ENCODE peak calls at places on chromosomes 13 and 19, in four cellular contexts. Z is AG08396, J is mucosa of gallbladder, V is progenitor cell of endocrine pancreas. P is an unnamed sample.

GRCh38 chr13:26618726-26619125 is 61.2 kb downstream of the WASF3 start:
- DNase-seq in Z (no peak), J (no peak), V (no peak), P (no peak)

GRCh38 chr19:33720691-33721682 is 75.7 kb upstream of the KCTD15 start:
- DNase-seq in J (no peak), Z (peak), V (no peak), P (no peak)

GRCh38 chr19:3073159-3073563 is 10.9 kb upstream of the TLE5 start:
- DNase-seq in V (no peak), Z (peak), J (no peak), P (no peak)

GRCh38 chr19:798415-799075 is 1.3 kb downstream of the PTBP1 start:
- DNase-seq in Z (peak), J (peak), V (no peak), P (no peak)

GRCh38 chr19:19582471-19582870 is 36.0 kb downstream of the PBX4 start:
- DNase-seq in V (no peak), Z (no peak), J (no peak), P (no peak)

GRCh38 chr19:1400281-1401137 is 833 bp downstream of the GAMT start:
- DNase-seq in V (no peak), Z (peak), J (no peak), P (peak)

GRCh38 chr13:70964124-70964523 is 855.9 kb upstream of the KLHL1 start:
- DNase-seq in V (no peak), Z (no peak), J (no peak), P (no peak)

GRCh38 chr13:85631801-85632200 is 167.4 kb downstream of the SLITRK6 start:
- DNase-seq in V (no peak), J (no peak), Z (no peak), P (no peak)

GRCh38 chr19:31220540-31220939 is 128.7 kb downstream of the TSHZ3 start:
- DNase-seq in Z (no peak), J (no peak), V (no peak), P (no peak)

GRCh38 chr13:26873174-26873698 is 112.7 kb upstream of the GPR12 start:
- DNase-seq in J (no peak), V (no peak), Z (no peak), P (no peak)

GRCh38 chr13:85565652-85566051 is 233.6 kb downstream of the SLITRK6 start:
- DNase-seq in J (no peak), V (no peak), Z (peak), P (no peak)

P was measured in GM12892.